ENCODE peak calls at places on chromosomes 4 and X, in ten cellular contexts. P is lower lobe of right lung; L is CD8-positive, alpha-beta T cell; A is heart left ventricle; F is upper lobe of left lung; N is right atrium auricular region; Q is upper lobe of right lung; Z is PC-3; M is psoas muscle; X is heart right ventricle. Y is an unnamed sample.

GRCh38 chr4:140100771-140101170 is 53.2 kb downstream of the MAML3 start:
- DNase-seq in Q (no peak), M (no peak), X (no peak), Z (no peak), L (no peak), A (no peak), P (no peak), F (no peak), N (no peak), Y (no peak)

GRCh38 chr4:148998719-148999118 is 556.5 kb upstream of the NR3C2 start:
- DNase-seq in N (no peak), Q (no peak), A (no peak), Z (peak; percentile 50), M (no peak), L (no peak), X (no peak), P (no peak), F (no peak), Y (no peak)

GRCh38 chrX:46317158-46317557 is 228.1 kb downstream of the ZNF674 start:
- DNase-seq in L (no peak), A (no peak), P (no peak), M (no peak), F (no peak), Q (no peak), X (no peak), Z (peak; percentile 66), N (no peak), Y (no peak)

GRCh38 chr4:123616970-123617392 is 220.4 kb downstream of the SPRY1 start:
- DNase-seq in M (peak; percentile 58), F (peak; percentile 69), L (peak; percentile 49), P (peak; percentile 77), Q (no peak), N (peak; percentile 82), Z (peak; percentile 15), A (peak; percentile 84), X (peak; percentile 31), Y (peak; percentile 25)

GRCh38 chr4:40916880-40917279 is 167.1 kb downstream of the NSUN7 start:
- DNase-seq in Q (peak; percentile 77), N (no peak), F (peak; percentile 76), X (no peak), L (no peak), P (peak; percentile 67), A (peak; percentile 47), Z (peak; percentile 23), M (peak; percentile 65), Y (peak; percentile 54)

GRCh38 chrX:118560380-118560932 is 64.8 kb downstream of the DOCK11 start:
- DNase-seq in N (no peak), P (no peak), X (no peak), M (no peak), F (no peak), Q (no peak), Z (no peak), A (no peak), L (no peak), Y (peak; percentile 45)

GRCh38 chr4:154743683-154744340 is at the start of gene LRAT:
- DNase-seq in X (peak; percentile 17), Q (peak; percentile 88), P (peak; percentile 79), N (no peak), Z (peak; percentile 72), F (peak; percentile 58), M (no peak), L (no peak), A (peak; percentile 28), Y (peak; percentile 88)

GRCh38 chr4:113472864-113473263 is 288.7 kb downstream of the CAMK2D start:
- DNase-seq in N (no peak), X (no peak), Z (no peak), L (no peak), M (no peak), P (no peak), A (no peak), Q (no peak), F (no peak), Y (no peak)

GRCh38 chr4:54813674-54814073 is 155.9 kb downstream of the KIT start:
- DNase-seq in A (no peak), L (no peak), M (no peak), F (no peak), X (no peak), N (no peak), Q (no peak), Z (no peak), P (no peak), Y (no peak)

GRCh38 chr4:147542229-147542990 is 61.5 kb downstream of the EDNRA start:
- DNase-seq in N (no peak), P (no peak), L (no peak), Q (no peak), A (no peak), F (no peak), Z (peak; percentile 17), M (no peak), X (no peak), Y (no peak)

GRCh38 chrX:96438803-96439202 is 245.8 kb upstream of the DIAPH2 start:
- DNase-seq in L (no peak), Z (no peak), M (no peak), Q (no peak), N (no peak), X (no peak), P (no peak), F (no peak), A (no peak), Y (no peak)

GRCh38 chr4:3204021-3204431 is 44.9 kb upstream of the MSANTD1 start:
- DNase-seq in M (peak; percentile 85), F (no peak), L (no peak), A (peak; percentile 35), N (no peak), X (no peak), P (no peak), Z (no peak), Q (no peak), Y (peak; percentile 13)

GRCh38 chr4:56077676-56078075 is 128.9 kb downstream of the CEP135 start:
- DNase-seq in L (no peak), X (no peak), M (no peak), Z (no peak), Q (no peak), A (no peak), N (no peak), F (no peak), P (no peak), Y (no peak)

GRCh38 chrX:134933248-134933647 is 57.5 kb upstream of the SMIM10 start:
- DNase-seq in X (peak; percentile 11), P (no peak), Q (no peak), M (no peak), Z (no peak), N (no peak), A (no peak), F (no peak), L (no peak), Y (peak; percentile 8)

GRCh38 chrX:50838820-50839600 is 25.0 kb upstream of the SHROOM4 start:
- DNase-seq in Q (no peak), L (no peak), A (no peak), P (no peak), X (no peak), M (no peak), N (no peak), Z (peak; percentile 4), F (no peak), Y (no peak)

GRCh38 chrX:42129541-42129940 is 206.2 kb upstream of the CASK start:
- DNase-seq in X (no peak), Q (no peak), L (no peak), P (no peak), A (no peak), F (no peak), N (no peak), Z (no peak), M (no peak), Y (no peak)

GRCh38 chrX:42128587-42128986 is 205.2 kb upstream of the CASK start:
- DNase-seq in Q (no peak), A (no peak), P (no peak), X (no peak), L (no peak), M (no peak), F (no peak), Z (no peak), N (no peak), Y (no peak)

GRCh38 chrX:42128020-42128419 is 204.7 kb upstream of the CASK start:
- DNase-seq in F (no peak), M (no peak), Z (no peak), Q (no peak), A (no peak), P (no peak), N (no peak), L (no peak), X (no peak), Y (no peak)

GRCh38 chrX:42129022-42129421 is 205.7 kb upstream of the CASK start:
- DNase-seq in L (no peak), Q (no peak), Z (no peak), M (no peak), A (no peak), N (no peak), F (no peak), X (no peak), P (no peak), Y (no peak)

DNA sequence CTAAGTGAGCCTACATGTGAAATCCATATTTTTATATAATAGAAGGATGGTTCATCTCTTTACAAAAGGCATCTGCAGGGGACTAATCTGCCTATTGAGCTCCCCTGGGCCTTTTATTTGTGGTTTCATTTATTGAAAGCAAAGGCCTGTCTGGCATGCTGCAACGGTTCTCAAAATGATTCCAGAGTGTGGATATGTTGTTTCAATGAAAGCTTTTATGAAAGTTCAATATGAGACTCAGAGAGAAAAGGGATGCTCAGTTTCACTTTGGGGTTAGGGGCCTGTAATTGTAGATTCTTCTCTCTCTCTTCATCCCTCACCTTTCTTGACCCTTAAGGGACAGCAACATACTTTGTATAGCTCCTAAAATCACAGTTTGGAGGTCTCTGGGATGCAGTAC is 204.2 kb upstream of the CASK start:
- DNase-seq in A (no peak), M (no peak), X (no peak), N (no peak), L (no peak), Q (no peak), P (no peak), F (no peak), Z (no peak), Y (no peak)
- H3K27me3 ChIP-seq in A (no peaks in the 10 kb centered on the region), M (no peaks in the 10 kb centered on the region), X (peaks cover 15% of the 10 kb centered on the region), N (no peaks in the 10 kb centered on the region), L (no peaks in the 10 kb centered on the region), Q (no peaks in the 10 kb centered on the region), P (no peaks in the 10 kb centered on the region), F (no peaks in the 10 kb centered on the region), Z (no peaks in the 10 kb centered on the region), Y (no peaks in the 10 kb centered on the region)

GRCh38 chrX:44332437-44332836 is 11.0 kb downstream of the EFHC2 start:
- DNase-seq in Z (no peak), L (no peak), F (no peak), N (no peak), P (no peak), A (no peak), Q (no peak), X (no peak), M (no peak), Y (no peak)
- H3K27ac ChIP-seq in Z (no peak overlapping the region), L (no peak overlapping the region), F (no peak overlapping the region), N (no peak overlapping the region), P (no peak overlapping the region), A (no peak overlapping the region), Q (no peak overlapping the region), X (no peak overlapping the region), M (no peak overlapping the region), Y (no peak overlapping the region)

GRCh38 chr4:176013466-176014247 is 52.0 kb upstream of the WDR17 start:
- DNase-seq in F (no peak), A (no peak), M (no peak), Z (no peak), N (no peak), Q (no peak), L (no peak), P (no peak), X (no peak), Y (no peak)
- H3K4me1 ChIP-seq in F (no peaks in the 10 kb centered on the region), A (no peaks in the 10 kb centered on the region), M (no peaks in the 10 kb centered on the region), Z (no peaks in the 10 kb centered on the region), N (no peaks in the 10 kb centered on the region), Q (no peaks in the 10 kb centered on the region), L (no peaks in the 10 kb centered on the region), P (no peaks in the 10 kb centered on the region), X (no peaks in the 10 kb centered on the region), Y (no peaks in the 10 kb centered on the region)

GRCh38 chrX:72308566-72309296 is 3.0 kb upstream of the CITED1 start:
- DNase-seq in L (peak; percentile 21), A (peak; percentile 54), M (peak; percentile 70), Q (peak; percentile 67), N (no peak), X (peak; percentile 48), P (peak; percentile 53), Z (peak; percentile 71), F (peak; percentile 59), Y (peak; percentile 72)
- H3K27me3 ChIP-seq in L (peaks cover 15% of the 10 kb centered on the region), A (no peaks in the 10 kb centered on the region), M (no peaks in the 10 kb centered on the region), Q (peaks cover 6% of the 10 kb centered on the region), N (peaks cover 32% of the 10 kb centered on the region), X (peaks cover 97% of the 10 kb centered on the region), P (peaks cover 23% of the 10 kb centered on the region), Z (peaks cover 24% of the 10 kb centered on the region), F (no peaks in the 10 kb centered on the region), Y (peaks cover 4% of the 10 kb centered on the region)

Y was measured in thyroid gland.